ENCODE peak calls at places on chromosomes 11 and 22, in five cellular contexts. V is ovary, P is body of pancreas, Q is uterus, O is esophagus squamous epithelium. M is an unnamed sample.

GRCh38 chr11:87596176-87596575 is 558.4 kb downstream of the TMEM135 start:
- DNase-seq in O (no peak), Q (no peak), V (no peak), P (no peak), M (no peak)

GRCh38 chr11:110295487-110296225 is 758 bp downstream of the RDX start:
- DNase-seq in V (peak; percentile 76), P (peak; percentile 54), O (no peak), Q (peak; percentile 34), M (peak; percentile 68)

GRCh38 chr11:74611369-74611861 is 19.0 kb downstream of the POLD3 start:
- DNase-seq in Q (no peak), P (no peak), O (no peak), V (no peak), M (no peak)

GRCh38 chr22:50435701-50436115 is 39.1 kb downstream of the SBF1 start:
- DNase-seq in P (no peak), O (no peak), Q (peak; percentile 7), V (no peak), M (no peak)

GRCh38 chr22:19398206-19398605 is 33.3 kb downstream of the HIRA start:
- DNase-seq in V (no peak), P (no peak), O (no peak), Q (no peak), M (no peak)

GRCh38 chr11:18063131-18063530 is 17.1 kb upstream of the TPH1 start:
- DNase-seq in V (no peak), Q (no peak), P (peak; percentile 30), O (no peak), M (no peak)

GRCh38 chr11:117600261-117600783 is 196.7 kb downstream of the DSCAML1 start:
- DNase-seq in V (no peak), Q (no peak), O (no peak), P (no peak), M (no peak)

GRCh38 chr11:47905358-47906059 is 57.4 kb upstream of the NUP160 start:
- DNase-seq in V (no peak), P (no peak), O (no peak), Q (no peak), M (no peak)

GRCh38 chr11:70778828-70779365 is 380.6 kb downstream of the CTTN start:
- DNase-seq in O (no peak), V (no peak), Q (no peak), P (no peak), M (no peak)

GRCh38 chr11:131688056-131688693 is 317.8 kb downstream of the NTM start:
- DNase-seq in P (peak; percentile 27), Q (no peak), O (no peak), V (peak; percentile 50), M (peak; percentile 36)

GRCh38 chr11:12141283-12141682 is 30.9 kb downstream of the MICAL2 start:
- DNase-seq in Q (no peak), P (no peak), O (no peak), V (no peak), M (no peak)

GRCh38 chr11:12137005-12137690 is 26.8 kb downstream of the MICAL2 start:
- DNase-seq in P (no peak), V (no peak), Q (no peak), O (no peak), M (no peak)

GRCh38 chr11:12140186-12140938 is 30.0 kb downstream of the MICAL2 start:
- DNase-seq in V (no peak), O (no peak), P (no peak), Q (no peak), M (no peak)

GRCh38 chr11:12137938-12138731 is 27.7 kb downstream of the MICAL2 start:
- DNase-seq in V (no peak), O (no peak), Q (peak; percentile 85), P (no peak), M (no peak)

DNA sequence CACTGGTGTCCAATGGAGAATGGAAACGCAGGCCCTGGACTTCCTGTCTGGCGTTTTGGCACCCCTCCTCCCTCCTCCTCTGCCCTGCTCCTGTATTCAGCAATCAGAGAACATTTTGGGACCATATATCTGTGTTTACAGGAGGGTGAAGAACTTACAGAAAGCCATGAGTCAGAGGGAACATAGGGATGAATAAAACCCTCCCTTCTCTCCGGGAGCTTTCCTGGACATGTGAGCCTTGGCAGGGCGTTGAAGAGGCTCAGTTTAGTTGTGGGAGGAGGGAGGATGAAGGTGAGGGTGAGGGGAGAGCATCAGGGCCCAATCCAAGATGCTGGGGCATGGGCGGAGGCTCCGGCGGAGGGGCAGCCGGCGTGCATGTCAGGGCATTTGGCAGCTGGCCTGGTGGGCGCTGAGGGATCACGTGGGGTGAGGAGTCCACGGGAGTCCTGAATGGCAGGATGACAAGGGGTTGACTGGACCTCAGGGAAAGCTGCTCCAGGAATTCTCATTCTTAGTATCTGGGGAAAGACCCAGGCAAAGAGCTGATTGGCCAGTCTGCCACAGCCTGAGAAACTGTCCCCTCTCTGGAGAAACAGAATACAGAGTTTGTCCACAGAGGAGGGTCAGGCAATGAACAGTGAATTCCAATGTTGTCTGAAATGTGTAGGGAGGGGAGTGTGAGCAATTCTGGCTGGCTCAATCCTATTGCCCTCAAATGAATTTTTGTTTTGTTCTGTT is 28.9 kb downstream of the MICAL2 start:
- DNase-seq in Q (peak; percentile 77), V (peak; percentile 53), O (no peak), P (no peak), M (no peak)
- H3K27ac ChIP-seq in Q (peak overlapping the region; percentile 89), V (peak overlapping the region; percentile 24), O (peak overlapping the region; percentile 78), P (no peak overlapping the region), M (no peak overlapping the region)

DNA sequence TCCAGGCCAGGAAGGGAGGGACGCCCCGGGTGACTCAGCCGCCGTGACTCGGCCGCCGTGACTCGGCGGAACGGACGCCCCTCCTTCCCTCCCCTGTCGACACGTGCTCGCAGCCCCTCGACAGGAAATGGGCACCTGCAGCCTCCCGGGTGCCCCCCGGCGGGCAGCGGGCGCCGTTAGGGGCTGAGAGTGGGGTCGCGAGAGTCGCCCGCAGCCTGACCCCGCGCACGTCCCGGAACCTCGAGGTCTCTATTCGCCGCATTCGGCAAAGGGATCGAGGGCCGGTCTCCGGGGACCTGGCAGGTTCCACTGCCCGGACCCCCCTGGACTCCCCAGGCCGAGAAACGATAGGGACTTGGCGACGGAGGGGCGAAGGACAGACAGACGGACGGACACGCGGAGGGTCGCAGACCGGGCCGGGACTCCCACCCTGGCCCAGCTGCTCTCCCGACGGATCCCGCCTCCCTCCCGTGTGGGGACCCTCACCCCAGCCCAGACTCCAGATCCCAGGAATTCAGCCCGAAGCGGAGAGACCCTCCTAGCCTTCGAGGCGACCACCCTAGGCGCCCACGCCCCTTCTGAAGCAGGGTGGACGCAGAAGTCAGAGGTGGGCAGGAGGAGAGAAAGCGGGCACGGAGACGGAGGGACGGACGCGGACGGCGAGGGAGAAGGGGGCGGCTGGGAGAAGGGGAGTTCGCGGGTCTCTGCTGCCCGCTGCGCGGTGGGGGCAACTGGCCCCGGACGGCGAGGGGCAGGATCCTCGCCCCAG is 648 bp downstream of the FOSL1 start:
- DNase-seq in V (no peak), P (peak; percentile 45), Q (no peak), O (no peak), M (peak; percentile 81)
- TF ChIP-seq POLR2A in V (no peak), P (peak; percentile 12), Q (no peak), O (no peak), M (no peak)

DNA sequence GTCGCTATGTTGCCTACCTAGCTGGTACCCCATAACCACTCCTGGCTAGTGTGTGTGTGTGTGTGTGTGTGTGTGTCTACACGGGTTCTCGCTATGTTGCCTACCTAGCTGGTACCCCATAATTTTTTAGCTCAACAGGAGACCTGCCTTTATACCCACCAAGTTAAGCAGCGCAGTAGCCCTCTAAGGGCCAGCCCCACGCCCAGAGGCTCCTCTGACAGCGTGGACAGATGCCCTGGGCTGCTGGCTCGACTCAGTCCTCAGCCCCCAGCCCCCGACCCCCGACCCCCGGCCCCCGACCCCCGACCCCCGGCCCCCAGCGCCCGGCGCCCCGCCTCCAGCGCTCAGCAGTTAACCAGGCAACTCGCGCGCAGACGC is 338 bp upstream of the AKIP1 start:
- DNase-seq in Q (no peak), V (no peak), P (no peak), O (no peak), M (no peak)
- H3K27ac ChIP-seq in Q (peak overlapping the region; percentile 94), V (no peak overlapping the region), P (no peak overlapping the region), O (peak overlapping the region; percentile 97), M (no peak overlapping the region)

GRCh38 chr22:31081963-31082605 is 966 bp downstream of the SMTN start:
- DNase-seq in V (no peak), Q (peak; percentile 44), O (no peak), P (no peak), M (peak; percentile 54)

GRCh38 chr22:31079095-31079642 is 1.9 kb upstream of the SMTN start:
- DNase-seq in V (no peak), Q (peak; percentile 32), P (peak; percentile 77), O (no peak), M (no peak)

GRCh38 chr22:31082606-31083376 is 1.7 kb downstream of the SMTN start:
- DNase-seq in Q (peak; percentile 89), V (peak; percentile 71), O (no peak), P (peak; percentile 69), M (peak; percentile 58)

GRCh38 chr22:31080164-31080847 is 812 bp upstream of the SMTN start:
- DNase-seq in V (no peak), P (no peak), Q (no peak), O (no peak), M (no peak)

GRCh38 chr22:31080848-31081649 is at the start of gene SMTN:
- DNase-seq in Q (peak; percentile 96), O (no peak), P (peak; percentile 96), V (peak; percentile 97), M (peak; percentile 94)
- TF ChIP-seq POLR2A in Q (peak; percentile 100), O (peak; percentile 98), P (peak; percentile 98), V (peak; percentile 95), M (peak; percentile 81)

DNA sequence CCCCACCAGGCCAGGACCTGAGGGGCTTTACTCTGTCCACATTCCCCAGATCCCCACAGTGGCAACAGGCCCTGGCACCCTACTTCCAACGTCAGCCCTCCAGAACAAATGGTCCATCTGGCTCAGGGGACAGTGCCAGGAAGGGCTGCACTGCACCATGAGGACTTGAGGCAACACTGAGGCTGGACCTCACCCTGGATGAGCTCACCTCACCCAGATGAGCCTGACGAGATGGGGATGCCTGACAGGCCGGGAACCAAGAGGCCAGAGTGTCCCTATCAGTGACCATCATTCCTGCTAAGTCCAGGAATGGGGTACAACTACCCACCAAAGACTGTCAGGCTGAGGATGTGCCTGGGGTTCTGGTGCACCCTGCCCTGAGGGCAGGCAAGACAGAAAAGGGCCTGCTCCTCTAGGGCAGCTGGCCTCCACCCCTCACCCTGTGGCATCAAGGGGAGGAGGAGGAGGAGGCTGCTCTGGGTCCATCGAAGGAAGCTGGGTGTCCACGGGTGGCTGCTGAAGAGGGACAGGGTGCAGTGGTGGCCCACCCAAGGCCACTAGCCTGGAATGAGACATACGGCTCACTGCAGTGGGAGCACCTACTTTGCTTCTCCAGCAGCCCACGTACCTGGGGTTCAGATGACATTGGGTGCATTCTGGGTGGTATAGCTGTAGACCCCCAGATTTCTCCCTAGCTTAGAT is 14.6 kb downstream of the RSPH14 start:
- DNase-seq in Q (no peak), O (no peak), V (no peak), P (no peak), M (no peak)
- H3K27ac ChIP-seq in Q (no peak overlapping the region), O (no peak overlapping the region), V (no peak overlapping the region), P (no peak overlapping the region), M (no peak overlapping the region)

GRCh38 chr22:35380537-35381423 is at the start of gene HMOX1:
- DNase-seq in P (peak; percentile 85), Q (peak; percentile 92), V (peak; percentile 91), O (peak; percentile 36), M (peak; percentile 94)
- TF ChIP-seq POLR2A in P (peak; percentile 77), Q (peak; percentile 53), V (peak; percentile 80), O (peak; percentile 82), M (peak; percentile 89)